ENCODE peak calls at places on chromosomes 6 and 20, in seven cellular contexts. I is body of pancreas, R is transverse colon, T is heart right ventricle, V is neural crest cell, D is RWPE1, K is ovary. J is an unnamed sample.

GRCh38 chr20:19806806-19807691 is 49.0 kb downstream of the RIN2 start:
- DNase-seq in K (no peak), D (peak), T (no peak), I (peak), R (no peak), V (no peak), J (no peak)

GRCh38 chr6:42113929-42114636 is 28.3 kb downstream of the C6orf132 start:
- DNase-seq in V (no peak), I (no peak), R (peak), K (no peak), T (no peak), D (peak), J (no peak)

GRCh38 chr6:154292855-154293519 is 63.6 kb downstream of the IPCEF1 start:
- DNase-seq in K (no peak), I (no peak), D (peak), R (no peak), T (no peak), V (no peak), J (no peak)

GRCh38 chr6:110646419-110646698 is 168.9 kb downstream of the CDK19 start:
- DNase-seq in V (no peak), D (no peak), K (no peak), I (no peak), R (no peak), T (no peak), J (no peak)

GRCh38 chr6:166950443-166950821 is 5.9 kb downstream of the RNASET2 start:
- DNase-seq in D (no peak), V (no peak), R (peak), I (no peak), T (no peak), K (no peak), J (peak)

GRCh38 chr20:62236674-62236996 is 1.7 kb upstream of the OSBPL2 start:
- DNase-seq in I (no peak), T (no peak), D (no peak), R (no peak), K (no peak), V (peak), J (no peak)

GRCh38 chr20:61556116-61556515 is 304.1 kb downstream of the CDH4 start:
- DNase-seq in R (no peak), T (no peak), I (no peak), D (peak), K (no peak), V (no peak), J (no peak)

GRCh38 chr6:139905404-139906052 is 531.1 kb upstream of the CITED2 start:
- DNase-seq in D (no peak), R (no peak), T (no peak), V (no peak), K (no peak), I (no peak), J (no peak)

GRCh38 chr20:2748551-2749342 is 51.7 kb downstream of the CPXM1 start:
- DNase-seq in T (peak), I (no peak), K (no peak), V (no peak), D (no peak), R (no peak), J (no peak)

GRCh38 chr6:331622-332521 is 39.6 kb downstream of the DUSP22 start:
- DNase-seq in R (peak), V (no peak), K (no peak), D (no peak), T (no peak), I (no peak), J (peak)

GRCh38 chr6:47677381-47678100 is 20.8 kb upstream of the ADGRF4 start:
- DNase-seq in T (no peak), V (no peak), R (no peak), K (no peak), D (no peak), I (no peak), J (no peak)

GRCh38 chr6:95784869-95785268 is 207.5 kb downstream of the MANEA start:
- DNase-seq in T (no peak), I (no peak), D (no peak), K (no peak), V (no peak), R (no peak), J (no peak)

GRCh38 chr6:28871335-28872156 is 52.2 kb downstream of the TRIM27 start:
- DNase-seq in R (no peak), I (no peak), V (no peak), T (no peak), K (no peak), D (no peak), J (no peak)

GRCh38 chr6:69038841-69039240 is 403.8 kb downstream of the ADGRB3 start:
- DNase-seq in D (no peak), I (no peak), R (no peak), T (no peak), V (no peak), K (no peak), J (no peak)

GRCh38 chr6:41208439-41209106 is 7.6 kb upstream of the TREML2 start:
- DNase-seq in D (no peak), I (no peak), T (no peak), K (no peak), V (no peak), R (no peak), J (no peak)

GRCh38 chr20:57425150-57426013 is 34.2 kb downstream of the RBM38 start:
- DNase-seq in V (no peak), D (no peak), I (no peak), K (no peak), R (no peak), T (no peak), J (no peak)

GRCh38 chr6:139655783-139656705 is 281.6 kb upstream of the CITED2 start:
- DNase-seq in I (peak), D (peak), K (no peak), R (peak), V (no peak), T (no peak), J (no peak)

GRCh38 chr20:61663521-61664425 is 401.9 kb downstream of the TAF4 start:
- DNase-seq in T (no peak), R (no peak), I (no peak), V (no peak), K (no peak), D (no peak), J (no peak)

GRCh38 chr6:143513410-143513809 is 1.9 kb upstream of the FUCA2 start:
- DNase-seq in V (no peak), D (peak), K (no peak), T (no peak), I (peak), R (peak), J (peak)

GRCh38 chr20:33291830-33292355 is 8.9 kb downstream of the BPIFB1 start:
- DNase-seq in V (peak), D (peak), T (no peak), K (peak), I (peak), R (peak), J (peak)

GRCh38 chr6:36220211-36220610 is 23.7 kb downstream of the BRPF3 start:
- DNase-seq in I (no peak), K (no peak), D (no peak), V (no peak), T (no peak), R (no peak), J (no peak)

GRCh38 chr20:45153756-45154155 is 20.9 kb upstream of the PI3 start:
- DNase-seq in D (no peak), K (no peak), V (no peak), I (no peak), T (no peak), R (no peak), J (no peak)
- TF ChIP-seq CTCF in D (no peak), K (no peak), V (no peak), I (no peak), T (no peak), R (no peak), J (no peak)

DNA sequence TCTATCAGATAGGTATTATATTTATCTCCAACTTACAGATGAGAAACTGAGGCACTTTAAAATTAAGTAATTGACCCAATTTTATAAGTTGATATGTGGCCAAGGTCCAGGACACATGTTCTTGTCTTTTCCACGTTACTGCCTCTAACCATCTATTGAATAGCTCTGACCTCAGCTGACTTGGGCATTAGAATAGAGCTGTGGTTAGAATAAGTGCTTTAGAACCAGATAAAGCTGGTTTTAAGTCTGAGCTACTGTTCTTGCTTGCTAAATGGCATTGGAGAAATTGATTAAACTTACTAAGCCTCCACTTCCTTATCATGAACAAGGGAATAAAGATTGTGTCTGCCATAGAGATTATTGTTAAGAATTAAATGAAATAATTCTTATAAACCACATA is 147.8 kb upstream of the DTNBP1 start:
- DNase-seq in R (no peak), T (no peak), I (no peak), V (no peak), D (no peak), K (no peak), J (no peak)
- TF ChIP-seq CTCF in R (no peak), T (no peak), I (no peak), V (no peak), D (no peak), K (no peak), J (no peak)

GRCh38 chr20:63694596-63695418 is 1.6 kb upstream of the TNFRSF6B start:
- DNase-seq in V (no peak), T (no peak), I (no peak), R (no peak), K (peak), D (no peak), J (no peak)

GRCh38 chr20:63696628-63697356 is at the start of gene TNFRSF6B:
- DNase-seq in T (peak), D (no peak), V (no peak), I (no peak), R (peak), K (peak), J (no peak)

GRCh38 chr20:63697357-63697867 is 960 bp downstream of the TNFRSF6B start:
- DNase-seq in I (no peak), R (peak), K (peak), D (peak), T (peak), V (no peak), J (no peak)

GRCh38 chr20:63695419-63696310 is 787 bp upstream of the TNFRSF6B start:
- DNase-seq in I (no peak), T (peak), V (no peak), K (peak), D (no peak), R (no peak), J (no peak)

DNA sequence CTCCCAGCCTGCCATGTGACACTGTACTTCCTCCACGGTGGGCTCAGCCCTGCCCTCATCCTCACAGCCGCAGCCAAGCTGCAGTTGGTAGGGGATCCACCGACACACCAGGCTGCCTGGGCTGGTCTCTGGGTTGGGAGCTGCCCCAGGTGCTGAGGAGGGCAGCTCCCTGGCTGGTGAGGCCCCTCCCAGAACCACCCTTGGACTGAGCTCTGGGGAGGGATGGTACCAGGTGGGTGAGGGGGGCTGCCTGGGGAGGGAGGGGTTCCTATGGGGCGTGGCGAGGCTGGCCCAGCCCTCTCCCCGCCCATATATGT is 183 bp upstream of the TNFRSF6B start:
- DNase-seq in R (peak), V (no peak), I (peak), D (peak), T (peak), K (no peak), J (no peak)
- TF ChIP-seq CTCF in R (no peak), V (no peak), I (no peak), D (no peak), T (no peak), K (no peak), J (no peak)

DNA sequence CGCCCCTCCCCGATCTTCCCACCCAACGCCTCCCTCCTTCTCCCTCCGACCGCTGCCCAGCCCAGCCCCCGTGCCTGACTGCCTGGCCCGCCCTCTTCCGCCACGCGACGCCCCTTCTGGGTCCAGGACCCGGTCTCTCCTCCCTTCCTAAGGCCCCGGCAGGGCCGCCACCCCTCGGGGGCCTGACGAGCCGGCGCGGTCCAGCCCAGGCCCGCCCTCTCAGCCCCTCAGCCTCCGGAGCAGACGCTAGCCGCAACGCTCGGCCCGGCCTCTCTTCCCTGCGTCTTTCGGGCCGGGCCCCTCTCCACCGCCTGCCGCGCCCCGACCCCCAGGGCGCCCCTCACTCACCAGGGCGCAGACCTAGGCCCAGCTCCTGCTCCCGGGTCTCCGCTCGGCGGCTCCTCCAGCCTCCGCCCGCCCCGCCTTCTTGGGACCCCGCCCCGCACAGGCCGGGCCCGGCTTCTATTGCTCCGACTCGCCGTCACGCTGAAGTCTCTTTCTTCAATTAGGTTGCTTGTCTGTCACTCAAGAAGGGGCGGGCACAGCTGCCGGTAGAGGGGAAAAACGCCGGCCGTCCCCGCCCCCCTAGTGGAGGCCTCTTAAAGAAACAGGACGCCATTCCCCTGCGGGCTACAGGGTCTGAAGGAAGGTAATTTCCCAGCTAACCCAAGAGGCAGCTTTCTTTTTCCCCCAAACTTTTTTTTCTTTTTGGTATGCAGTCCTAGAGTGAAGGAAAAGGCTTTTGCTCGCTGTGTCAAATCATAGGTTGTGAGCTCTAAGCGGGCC is at the start of gene ELMO2:
- DNase-seq in T (peak), I (peak), K (peak), D (peak), V (peak), R (peak), J (peak)
- TF ChIP-seq CTCF in T (peak), I (peak), K (no peak), D (no peak), V (peak), R (peak), J (no peak)

DNA sequence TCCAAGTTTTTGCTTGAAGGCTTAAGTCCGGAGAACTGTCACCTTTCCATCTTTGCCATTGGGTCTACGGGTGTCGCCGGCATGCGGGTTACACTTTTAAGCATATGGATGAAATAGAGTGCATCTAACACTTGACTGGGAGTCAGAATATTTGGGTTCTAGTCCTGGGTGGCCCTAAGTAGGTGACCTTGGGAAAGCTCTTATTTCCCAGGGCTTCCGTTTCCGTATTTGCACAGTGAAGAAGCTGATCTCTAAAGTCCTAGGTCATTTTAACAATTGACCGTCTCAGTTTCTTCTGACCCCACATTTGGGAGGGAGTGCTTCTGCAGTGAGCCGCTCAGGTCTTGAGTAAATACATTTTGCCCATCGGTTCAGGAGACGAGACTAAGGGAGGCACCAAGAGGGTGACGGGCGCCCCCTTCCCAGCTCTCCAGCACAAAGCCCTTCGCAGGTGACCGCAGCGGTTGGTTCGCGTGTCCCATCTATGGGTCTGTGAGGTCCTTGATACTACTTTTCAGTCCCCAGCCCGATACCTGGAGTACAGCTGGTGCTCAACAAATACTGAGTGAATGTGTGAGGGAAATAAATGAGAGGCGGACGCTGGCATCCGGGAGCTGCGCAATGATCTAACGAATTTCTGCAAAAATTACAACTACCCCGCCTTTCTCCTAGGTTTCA is 580 bp upstream of the BLTP3A start:
- DNase-seq in K (peak), T (peak), V (no peak), R (peak), D (no peak), I (peak), J (peak)
- TF ChIP-seq CTCF in K (no peak), T (peak), V (peak), R (peak), D (peak), I (no peak), J (peak)

GRCh38 chr20:51735728-51736600 is 32.2 kb downstream of the ATP9A start:
- DNase-seq in I (no peak), R (peak), K (peak), T (no peak), V (no peak), D (no peak), J (no peak)
- TF ChIP-seq CTCF in I (no peak), R (peak), K (no peak), T (no peak), V (no peak), D (no peak), J (no peak)

GRCh38 chr6:32060966-32061655 is 22.9 kb downstream of the CYP21A2 start:
- DNase-seq in K (no peak), D (no peak), T (no peak), V (no peak), I (no peak), R (no peak), J (no peak)
- TF ChIP-seq CTCF in K (no peak), D (no peak), T (no peak), V (no peak), I (no peak), R (no peak), J (no peak)

GRCh38 chr6:158955265-158955664 is 44.7 kb downstream of the RSPH3 start:
- DNase-seq in R (no peak), K (no peak), I (no peak), T (no peak), D (no peak), V (no peak), J (no peak)

GRCh38 chr6:158959552-158959951 is 40.5 kb downstream of the RSPH3 start:
- DNase-seq in K (no peak), D (no peak), I (no peak), R (no peak), V (no peak), T (no peak), J (no peak)

GRCh38 chr6:158962371-158962770 is 37.6 kb downstream of the RSPH3 start:
- DNase-seq in K (no peak), T (no peak), R (no peak), D (no peak), I (no peak), V (no peak), J (no peak)

GRCh38 chr6:158960046-158960445 is 40.0 kb downstream of the RSPH3 start:
- DNase-seq in I (no peak), T (no peak), R (no peak), K (no peak), D (no peak), V (no peak), J (no peak)

DNA sequence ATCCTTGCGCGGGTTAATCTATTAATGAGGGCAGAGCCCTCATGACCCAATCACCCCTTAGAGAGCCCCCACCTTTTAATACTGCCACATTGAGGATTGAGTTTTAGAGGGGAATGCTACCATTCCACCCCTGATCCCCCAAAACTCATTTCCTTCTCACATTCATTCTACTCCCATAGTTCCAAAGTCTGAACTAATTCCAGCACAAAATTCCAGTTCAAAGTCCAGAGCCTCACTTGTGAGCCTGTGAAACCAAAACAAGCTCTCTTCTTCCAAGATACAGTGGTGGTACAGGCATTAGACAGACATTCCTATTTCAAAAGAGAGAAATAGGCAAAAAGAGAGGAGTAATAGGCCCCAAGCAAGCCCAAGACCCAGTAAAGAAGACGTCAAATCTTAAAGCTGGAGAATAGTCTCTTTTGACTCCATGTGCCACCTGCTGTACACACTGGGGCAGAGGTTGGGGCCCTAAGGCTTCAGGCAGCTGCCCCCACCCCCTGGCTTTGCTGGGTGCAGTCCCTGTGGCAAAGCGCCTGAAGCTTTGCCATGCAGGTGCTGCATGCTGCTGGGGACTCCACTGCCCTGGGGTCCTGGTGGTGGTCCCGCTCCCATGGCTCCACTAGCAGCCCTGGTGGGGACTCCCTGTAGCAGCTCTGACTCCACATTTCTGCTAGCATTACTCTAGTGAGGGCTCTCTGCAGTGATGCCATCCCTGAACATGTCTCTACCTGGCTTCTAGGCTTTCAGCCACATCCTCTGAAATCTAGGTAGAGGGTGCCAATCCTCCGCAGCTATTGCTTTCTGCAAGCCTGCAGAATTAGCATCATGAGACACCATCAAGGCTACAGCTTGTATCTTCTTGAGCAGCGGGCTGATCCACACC is 41.3 kb downstream of the RSPH3 start:
- DNase-seq in R (peak), T (no peak), V (no peak), K (no peak), D (no peak), I (peak), J (no peak)
- TF ChIP-seq CTCF in R (no peak), T (no peak), V (no peak), K (no peak), D (no peak), I (peak), J (peak)

GRCh38 chr6:38077488-38078015 is 258.0 kb downstream of the ZFAND3 start:
- DNase-seq in V (no peak), D (no peak), T (no peak), K (no peak), R (no peak), I (no peak), J (no peak)

GRCh38 chr6:38078671-38079070 is 259.1 kb downstream of the ZFAND3 start:
- DNase-seq in V (no peak), T (no peak), R (no peak), I (peak), D (no peak), K (no peak), J (no peak)

GRCh38 chr6:38079537-38079936 is 260.0 kb downstream of the ZFAND3 start:
- DNase-seq in R (no peak), V (no peak), D (no peak), K (no peak), I (no peak), T (no peak), J (no peak)

GRCh38 chr6:38080349-38080748 is 260.8 kb downstream of the ZFAND3 start:
- DNase-seq in T (no peak), D (no peak), V (no peak), R (no peak), I (no peak), K (no peak), J (no peak)

GRCh38 chr6:38079107-38079506 is 259.6 kb downstream of the ZFAND3 start:
- DNase-seq in R (no peak), K (no peak), V (no peak), D (no peak), T (no peak), I (no peak), J (no peak)
- TF ChIP-seq CTCF in R (no peak), K (no peak), V (no peak), D (no peak), T (no peak), I (no peak), J (no peak)

J was measured in GM10248.